ENCODE peak calls at places on chromosomes 16 and 17, in five cellular contexts. E is left cardiac atrium; F is stimulated activated CD4-positive, alpha-beta T cell treated with anti-CD3 and anti-CD28 coated beads, Interleukin-15, amount 100 ng/mL, for 24 hours; Y is activated CD4-positive, CD25-positive, alpha-beta regulatory T cell; B is hepatic stellate cell. V is an unnamed sample.

GRCh38 chr16:49928176-49928892 is 72.4 kb upstream of the ZNF423 start:
- DNase-seq in F (no peak), E (no peak), B (no peak), Y (no peak), V (peak; percentile 42)

GRCh38 chr17:39950871-39951348 is 11.9 kb upstream of the GSDMA start:
- DNase-seq in B (no peak), E (peak; percentile 29), F (no peak), Y (no peak), V (no peak)

GRCh38 chr16:11255737-11256656 is at the start of gene SOCS1:
- DNase-seq in F (peak; percentile 90), Y (peak; percentile 79), B (peak; percentile 93), E (peak; percentile 87), V (peak; percentile 91)

GRCh38 chr17:20920813-20921199 is 122.0 kb downstream of the USP22 start:
- DNase-seq in B (peak; percentile 48), F (no peak), E (no peak), Y (no peak), V (no peak)

GRCh38 chr17:73552300-73553088 is 91.8 kb downstream of the SDK2 start:
- DNase-seq in B (no peak), Y (no peak), E (no peak), F (no peak), V (no peak)

GRCh38 chr16:56635441-56635967 is 3.0 kb upstream of the MT1A start:
- DNase-seq in B (no peak), F (peak; percentile 37), E (no peak), Y (no peak), V (no peak)

GRCh38 chr17:68383443-68384321 is 73.6 kb downstream of the WIPI1 start:
- DNase-seq in F (peak; percentile 22), E (peak; percentile 62), Y (no peak), B (no peak), V (no peak)

GRCh38 chr17:39486242-39486641 is 25.0 kb downstream of the CDK12 start:
- DNase-seq in F (no peak), Y (no peak), E (no peak), B (no peak), V (no peak)

GRCh38 chr16:83577201-83577600 is 230.6 kb upstream of the HSBP1 start:
- DNase-seq in Y (no peak), E (no peak), B (no peak), F (no peak), V (no peak)

GRCh38 chr17:14859521-14859920 is 405.6 kb downstream of the PMP22 start:
- DNase-seq in Y (no peak), E (no peak), F (no peak), B (no peak), V (no peak)

GRCh38 chr17:62051053-62051452 is 14.0 kb downstream of the MED13 start:
- DNase-seq in E (no peak), F (no peak), B (no peak), Y (no peak), V (no peak)